ENCODE peak calls at places on chromosomes 3 and 15, in eight cellular contexts. A is EL; H is T-helper 2 cell; O is dorsolateral prefrontal cortex; B is activated CD4-positive, alpha-beta T cell treated with anti-CD3 and anti-CD28 coated beads for 1 hour; Y is NCI-H1694; Q is dermis microvascular lymphatic vessel endothelial cell; W is ACHN. N is an unnamed sample.

GRCh38 chr3:48524970-48525369 is 21.0 kb upstream of the SHISA5 start:
- DNase-seq in W (no peak), B (no peak), H (no peak), O (no peak), Y (no peak), A (no peak), Q (no peak), N (no peak)

GRCh38 chr3:37668431-37668830 is 193.2 kb upstream of the CTDSPL start:
- DNase-seq in H (no peak), Q (no peak), A (no peak), B (no peak), Y (no peak), O (peak; percentile 14), W (no peak), N (no peak)

GRCh38 chr3:184761120-184761841 is 49.4 kb upstream of the MAGEF1 start:
- DNase-seq in A (no peak), Q (no peak), H (no peak), B (no peak), O (no peak), Y (peak; percentile 25), W (no peak), N (peak; percentile 51)

GRCh38 chr3:143974181-143974876 is 2.7 kb downstream of the DIPK2A start:
- DNase-seq in O (no peak), B (no peak), W (no peak), A (no peak), H (no peak), Y (no peak), Q (no peak), N (no peak)

GRCh38 chr3:30180305-30181275 is 425.8 kb upstream of the TGFBR2 start:
- DNase-seq in A (no peak), Q (no peak), Y (no peak), H (no peak), B (no peak), O (no peak), W (no peak), N (no peak)

GRCh38 chr15:62456011-62456920 is 291.2 kb upstream of the C2CD4B start:
- DNase-seq in Y (no peak), H (no peak), O (no peak), A (no peak), Q (no peak), B (no peak), W (no peak), N (no peak)

GRCh38 chr3:67593761-67594234 is 60.6 kb downstream of the SUCLG2 start:
- DNase-seq in Y (no peak), Q (no peak), A (peak; percentile 83), B (no peak), W (no peak), H (no peak), O (no peak), N (no peak)

GRCh38 chr3:159830523-159831151 is 158.0 kb upstream of the IL12A start:
- DNase-seq in O (no peak), W (no peak), Y (no peak), Q (no peak), H (no peak), A (peak; percentile 43), B (no peak), N (no peak)

GRCh38 chr3:124780767-124781485 is 50.7 kb downstream of the UMPS start:
- DNase-seq in Q (peak; percentile 63), O (peak; percentile 77), H (no peak), B (no peak), W (no peak), Y (no peak), A (no peak), N (no peak)

GRCh38 chr15:40807888-40808194 is 568 bp upstream of the DNAJC17 start:
- DNase-seq in Q (no peak), B (no peak), O (no peak), H (no peak), Y (no peak), A (no peak), W (no peak), N (no peak)

GRCh38 chr15:38883987-38884386 is 319.4 kb upstream of the RASGRP1 start:
- DNase-seq in B (no peak), Q (peak; percentile 57), Y (no peak), W (no peak), H (peak; percentile 15), O (no peak), A (peak; percentile 83), N (peak; percentile 41)

GRCh38 chr3:15049584-15049983 is 15.5 kb downstream of the MRPS25 start:
- DNase-seq in Q (no peak), H (no peak), W (no peak), B (no peak), O (no peak), A (no peak), Y (no peak), N (no peak)

GRCh38 chr15:91050128-91050455 is 27.7 kb upstream of the VPS33B start:
- DNase-seq in H (no peak), Y (no peak), B (no peak), Q (no peak), O (no peak), A (no peak), W (no peak), N (no peak)

GRCh38 chr3:66297917-66298316 is 77.1 kb downstream of the SLC25A26 start:
- DNase-seq in Q (peak; percentile 10), Y (no peak), H (peak; percentile 33), A (peak; percentile 33), B (no peak), O (no peak), W (no peak), N (no peak)